ENCODE peak calls at places on chromosomes 11 and 22, in ten cellular contexts. L is left lobe of liver; Q is non-pigmented ciliary epithelial cell; K is Caco-2; Z is osteocyte; W is body of pancreas; X is lower leg skin; M is WTC11; J is iris pigment epithelial cell; F is activated naive CD4-positive, alpha-beta T cell. C is an unnamed sample.

GRCh38 chr11:123885570-123885969 is at the start of gene TMEM225:
- DNase-seq in L (no peak), Q (no peak), K (no peak), Z (no peak), W (no peak), X (no peak), M (no peak), J (no peak), F (no peak), C (no peak)

GRCh38 chr11:75286826-75287465 is 46.4 kb downstream of the TPBGL start:
- DNase-seq in L (no peak), Q (no peak), K (no peak), Z (no peak), W (no peak), X (no peak), M (no peak), J (peak; percentile 15), F (no peak), C (no peak)

GRCh38 chr22:27980424-27981148 is 61.5 kb upstream of the PITPNB start:
- DNase-seq in L (peak; percentile 41), Q (no peak), K (peak; percentile 13), Z (peak; percentile 81), W (peak; percentile 5), X (no peak), M (peak; percentile 73), J (no peak), F (no peak), C (peak; percentile 42)

GRCh38 chr22:30238661-30239420 is 7.7 kb downstream of the LIF start:
- DNase-seq in L (no peak), Q (no peak), K (peak; percentile 54), Z (no peak), W (no peak), X (no peak), M (peak; percentile 50), J (peak; percentile 85), F (no peak), C (peak; percentile 33)

GRCh38 chr11:109641549-109641948 is 219.6 kb downstream of the C11orf87 start:
- DNase-seq in L (no peak), Q (peak; percentile 8), K (peak; percentile 58), Z (no peak), W (no peak), X (no peak), M (peak; percentile 53), J (peak; percentile 57), F (no peak), C (peak; percentile 50)

GRCh38 chr11:46363031-46363407 is 15.8 kb downstream of the DGKZ start:
- DNase-seq in L (no peak), Q (no peak), K (no peak), Z (peak; percentile 90), W (peak; percentile 54), X (peak; percentile 68), M (no peak), J (peak; percentile 80), F (no peak), C (no peak)

GRCh38 chr22:19974233-19974861 is 32.7 kb upstream of the TXNRD2 start:
- DNase-seq in L (no peak), Q (no peak), K (peak; percentile 43), Z (no peak), W (peak; percentile 44), X (no peak), M (peak; percentile 93), J (peak; percentile 78), F (no peak), C (peak; percentile 73)

GRCh38 chr11:36073411-36074203 is 129.7 kb downstream of the LDLRAD3 start:
- DNase-seq in L (no peak), Q (no peak), K (no peak), Z (no peak), W (peak; percentile 35), X (no peak), M (no peak), J (peak; percentile 95), F (no peak), C (no peak)

GRCh38 chr11:17703951-17704350 is 15.4 kb upstream of the MYOD1 start:
- DNase-seq in L (no peak), Q (no peak), K (peak; percentile 6), Z (no peak), W (no peak), X (no peak), M (no peak), J (peak; percentile 53), F (no peak), C (no peak)

GRCh38 chr11:35183526-35183925 is 44.6 kb downstream of the CD44 start:
- DNase-seq in L (no peak), Q (no peak), K (no peak), Z (no peak), W (no peak), X (no peak), M (no peak), J (no peak), F (no peak), C (no peak)

GRCh38 chr11:115141715-115142114 is 362.5 kb downstream of the CADM1 start:
- DNase-seq in L (no peak), Q (no peak), K (no peak), Z (no peak), W (no peak), X (no peak), M (no peak), J (no peak), F (no peak), C (no peak)

GRCh38 chr22:23698094-23698493 is 7.3 kb downstream of the RGL4 start:
- DNase-seq in L (no peak), Q (no peak), K (no peak), Z (no peak), W (no peak), X (no peak), M (no peak), J (no peak), F (no peak), C (no peak)

GRCh38 chr11:13963949-13964770 is 1.6 kb downstream of the SPON1 start:
- DNase-seq in L (no peak), Q (no peak), K (no peak), Z (no peak), W (no peak), X (no peak), M (peak; percentile 42), J (no peak), F (no peak), C (peak; percentile 64)

GRCh38 chr11:2813141-2813908 is 72.2 kb downstream of the CDKN1C start:
- DNase-seq in L (no peak), Q (no peak), K (no peak), Z (no peak), W (no peak), X (no peak), M (no peak), J (peak; percentile 28), F (no peak), C (no peak)

GRCh38 chr11:12523180-12523924 is 146.0 kb downstream of the PARVA start:
- DNase-seq in L (no peak), Q (no peak), K (no peak), Z (no peak), W (no peak), X (no peak), M (no peak), J (no peak), F (no peak), C (no peak)

GRCh38 chr22:24512043-24512442 is 16.9 kb downstream of the UPB1 start:
- DNase-seq in L (no peak), Q (no peak), K (no peak), Z (no peak), W (no peak), X (no peak), M (no peak), J (no peak), F (no peak), C (no peak)

GRCh38 chr22:43506487-43506886 is 94.7 kb downstream of the MPPED1 start:
- DNase-seq in L (no peak), Q (no peak), K (no peak), Z (no peak), W (no peak), X (no peak), M (no peak), J (no peak), F (no peak), C (no peak)

GRCh38 chr11:35946766-35947165 is 2.9 kb downstream of the LDLRAD3 start:
- DNase-seq in L (no peak), Q (no peak), K (no peak), Z (no peak), W (no peak), X (no peak), M (no peak), J (no peak), F (no peak), C (no peak)

GRCh38 chr22:37657590-37658132 is 862 bp upstream of the PDXP start:
- DNase-seq in L (no peak), Q (no peak), K (no peak), Z (no peak), W (no peak), X (no peak), M (no peak), J (peak; percentile 25), F (no peak), C (no peak)

GRCh38 chr11:44223261-44223660 is 86.7 kb downstream of the ALX4 start:
- DNase-seq in L (no peak), Q (peak; percentile 23), K (no peak), Z (no peak), W (no peak), X (no peak), M (no peak), J (no peak), F (no peak), C (no peak)

GRCh38 chr11:66850588-66851250 is 6.1 kb upstream of the LRFN4 start:
- DNase-seq in L (peak; percentile 44), Q (no peak), K (no peak), Z (no peak), W (no peak), X (no peak), M (no peak), J (no peak), F (no peak), C (no peak)

GRCh38 chr22:45073064-45073463 is 63.3 kb upstream of the PHF21B start:
- DNase-seq in L (no peak), Q (no peak), K (no peak), Z (no peak), W (no peak), X (no peak), M (no peak), J (no peak), F (no peak), C (no peak)

GRCh38 chr22:21098099-21098671 is 52.4 kb downstream of the LRRC74B start:
- DNase-seq in L (no peak), Q (no peak), K (no peak), Z (no peak), W (no peak), X (no peak), M (no peak), J (no peak), F (no peak), C (no peak)

GRCh38 chr11:29183301-29183700 is 833.5 kb downstream of the KCNA4 start:
- DNase-seq in L (no peak), Q (no peak), K (no peak), Z (no peak), W (no peak), X (no peak), M (no peak), J (peak; percentile 65), F (no peak), C (no peak)

GRCh38 chr22:33758125-33758483 is 162.2 kb downstream of the LARGE1 start:
- DNase-seq in L (no peak), Q (no peak), K (no peak), Z (no peak), W (no peak), X (no peak), M (no peak), J (no peak), F (no peak), C (no peak)

GRCh38 chr22:30891781-30892180 is 76.8 kb downstream of the MORC2 start:
- DNase-seq in L (peak; percentile 36), Q (no peak), K (no peak), Z (peak; percentile 57), W (no peak), X (no peak), M (no peak), J (no peak), F (no peak), C (no peak)

C was measured in nephron progenitor cell.